ENCODE peak calls at places on chromosomes 1 and 21, in nine cellular contexts. T, Y, F, Q, K, G, R, Z and C are unnamed samples.

GRCh38 chr1:85609976-85610375 is 29.4 kb downstream of the CCN1 start:
- DNase-seq in T (no peak), Y (no peak), F (no peak), Q (no peak), K (no peak), G (no peak), R (no peak), Z (no peak), C (no peak)

GRCh38 chr1:52523376-52523775 is 29.5 kb downstream of the TUT4 start:
- DNase-seq in T (no peak), Y (no peak), F (no peak), Q (no peak), K (no peak), G (no peak), R (no peak), Z (no peak), C (no peak)

GRCh38 chr1:227323164-227323955 is 5.1 kb upstream of the CDC42BPA start:
- DNase-seq in T (no peak), Y (peak), F (no peak), Q (no peak), K (no peak), G (peak), R (no peak), Z (peak), C (no peak)

GRCh38 chr21:42513151-42513984 is at the start of gene SLC37A1:
- DNase-seq in T (peak), Y (peak), F (no peak), Q (peak), K (no peak), G (no peak), R (no peak), Z (no peak), C (peak)

GRCh38 chr21:25161571-25161970 is 445.7 kb downstream of the MRPL39 start:
- DNase-seq in T (no peak), Y (no peak), F (no peak), Q (no peak), K (no peak), G (no peak), R (no peak), Z (no peak), C (no peak)

GRCh38 chr1:218711884-218712674 is 366.9 kb downstream of the TGFB2 start:
- DNase-seq in T (no peak), Y (no peak), F (no peak), Q (peak), K (no peak), G (peak), R (peak), Z (no peak), C (peak)

GRCh38 chr1:155293086-155293749 is 8.0 kb downstream of the PKLR start:
- DNase-seq in T (no peak), Y (no peak), F (no peak), Q (no peak), K (no peak), G (no peak), R (no peak), Z (no peak), C (no peak)

GRCh38 chr1:63917571-63918394 is 144.0 kb downstream of the ROR1 start:
- DNase-seq in T (peak), Y (no peak), F (no peak), Q (no peak), K (no peak), G (no peak), R (no peak), Z (no peak), C (peak)

GRCh38 chr1:26297057-26297790 is 9.2 kb downstream of the UBXN11 start:
- DNase-seq in T (no peak), Y (no peak), F (no peak), Q (no peak), K (no peak), G (no peak), R (no peak), Z (no peak), C (no peak)

GRCh38 chr1:211675230-211676105 is at the start of gene NEK2:
- DNase-seq in T (peak), Y (peak), F (peak), Q (peak), K (peak), G (peak), R (peak), Z (peak), C (peak)
- TF ChIP-seq POLR2A in T (peak), Y (no peak), F (no peak), Q (no peak), K (no peak), G (no peak), R (no peak), Z (no peak), C (no peak)

DNA sequence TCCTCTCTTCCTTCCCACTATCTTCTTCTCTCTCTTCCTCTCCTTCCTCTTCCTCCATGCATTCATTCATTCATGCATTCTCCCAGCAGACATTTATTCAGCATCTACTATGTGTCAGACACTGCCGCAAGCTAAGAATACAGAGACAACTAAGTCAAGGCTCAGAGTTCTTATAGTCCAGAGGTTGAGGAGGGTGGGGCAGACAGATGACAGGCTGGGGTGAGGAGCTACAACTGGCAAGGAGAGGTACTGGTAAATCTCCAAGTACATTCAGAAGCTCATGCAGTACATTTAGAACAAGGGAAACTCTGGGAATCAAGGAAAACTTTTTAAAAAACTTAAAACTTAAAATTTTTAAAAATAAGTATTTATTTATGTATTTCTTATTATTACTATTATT is 56.4 kb upstream of the FMOD start:
- DNase-seq in T (no peak), Y (no peak), F (no peak), Q (no peak), K (no peak), G (peak), R (no peak), Z (no peak), C (no peak)
- TF ChIP-seq EP300 in T (no peak), Y (no peak), F (no peak), Q (no peak), K (no peak), G (no peak), R (no peak), Z (no peak), C (no peak)

DNA sequence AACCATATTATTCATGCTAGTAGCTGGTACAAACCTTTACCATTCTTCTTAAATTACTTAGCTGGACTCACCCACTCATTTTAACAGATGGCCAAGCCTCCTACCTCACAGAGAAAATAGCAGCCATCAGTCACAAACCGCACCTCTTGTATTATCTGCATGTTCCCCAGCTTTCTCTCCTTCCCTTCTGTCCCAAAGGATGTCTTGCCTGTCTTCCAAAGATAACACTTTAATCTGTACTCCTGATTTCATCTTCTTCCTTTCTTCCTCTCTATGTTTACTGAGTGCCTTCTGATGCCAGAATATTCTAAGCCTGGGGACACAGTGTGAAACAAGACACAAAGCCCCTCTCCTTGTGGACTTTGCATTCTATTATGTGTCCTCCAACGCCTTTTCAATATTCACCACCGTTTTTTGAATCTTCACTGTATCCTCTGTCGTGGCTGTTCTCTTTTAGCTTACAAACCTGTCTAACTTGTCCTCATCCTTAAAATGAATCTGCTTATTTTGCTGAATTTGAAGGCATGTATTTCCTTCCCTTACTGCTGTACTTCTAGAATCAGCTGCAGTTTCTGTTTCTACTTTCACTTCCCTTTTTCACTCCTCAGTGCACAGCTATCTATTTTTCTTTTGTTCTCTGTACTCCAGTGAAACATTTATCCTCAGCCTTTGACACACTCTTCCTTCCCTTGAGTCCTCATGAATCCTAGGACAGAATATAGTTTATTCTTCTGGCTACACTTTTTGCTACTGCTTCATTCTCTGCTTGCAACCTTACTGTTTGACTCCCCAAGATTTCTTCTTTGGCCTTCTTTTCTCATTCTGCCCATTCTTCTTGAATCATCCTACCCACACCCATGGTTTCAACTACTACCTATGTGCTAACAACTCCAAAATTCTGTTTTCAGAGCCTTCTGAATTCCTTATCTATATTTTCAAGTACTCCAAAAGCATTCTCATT is 216.9 kb upstream of the SAMSN1 start:
- DNase-seq in T (peak), Y (no peak), F (no peak), Q (no peak), K (no peak), G (no peak), R (no peak), Z (no peak), C (no peak)
- TF ChIP-seq POLR2A in T (peak), Y (no peak), F (no peak), Q (no peak), K (no peak), G (peak), R (no peak), Z (no peak), C (no peak)

GRCh38 chr21:35720065-35720810 is 340.1 kb downstream of the SETD4 start:
- DNase-seq in T (no peak), Y (no peak), F (no peak), Q (no peak), K (no peak), G (no peak), R (no peak), Z (no peak), C (no peak)
- TF ChIP-seq EP300 in T (no peak), Y (no peak), F (no peak), Q (no peak), K (no peak), G (no peak), R (no peak), Z (no peak), C (no peak)

DNA sequence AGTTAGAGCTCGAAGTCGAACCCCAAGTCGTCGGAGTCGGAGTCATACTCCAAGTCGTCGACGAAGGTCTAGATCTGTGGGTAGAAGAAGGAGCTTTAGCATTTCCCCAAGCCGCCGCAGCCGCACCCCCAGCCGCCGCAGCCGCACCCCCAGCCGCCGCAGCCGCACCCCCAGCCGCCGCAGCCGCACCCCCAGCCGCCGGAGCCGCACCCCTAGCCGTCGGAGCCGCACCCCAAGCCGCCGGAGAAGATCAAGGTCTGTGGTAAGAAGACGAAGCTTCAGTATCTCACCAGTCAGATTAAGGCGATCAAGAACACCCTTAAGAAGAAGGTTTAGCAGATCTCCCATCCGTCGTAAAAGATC is 12.1 kb downstream of the SON start:
- DNase-seq in T (no peak), Y (no peak), F (no peak), Q (no peak), K (no peak), G (no peak), R (no peak), Z (no peak), C (no peak)
- TF ChIP-seq POLR2A in T (no peak), Y (no peak), F (no peak), Q (no peak), K (no peak), G (no peak), R (no peak), Z (no peak), C (no peak)

GRCh38 chr1:174074757-174075156 is 52.6 kb upstream of the RC3H1 start:
- DNase-seq in T (peak), Y (no peak), F (no peak), Q (no peak), K (no peak), G (no peak), R (no peak), Z (no peak), C (no peak)
- TF ChIP-seq EP300 in T (peak), Y (no peak), F (no peak), Q (no peak), K (no peak), G (no peak), R (no peak), Z (no peak), C (no peak)

DNA sequence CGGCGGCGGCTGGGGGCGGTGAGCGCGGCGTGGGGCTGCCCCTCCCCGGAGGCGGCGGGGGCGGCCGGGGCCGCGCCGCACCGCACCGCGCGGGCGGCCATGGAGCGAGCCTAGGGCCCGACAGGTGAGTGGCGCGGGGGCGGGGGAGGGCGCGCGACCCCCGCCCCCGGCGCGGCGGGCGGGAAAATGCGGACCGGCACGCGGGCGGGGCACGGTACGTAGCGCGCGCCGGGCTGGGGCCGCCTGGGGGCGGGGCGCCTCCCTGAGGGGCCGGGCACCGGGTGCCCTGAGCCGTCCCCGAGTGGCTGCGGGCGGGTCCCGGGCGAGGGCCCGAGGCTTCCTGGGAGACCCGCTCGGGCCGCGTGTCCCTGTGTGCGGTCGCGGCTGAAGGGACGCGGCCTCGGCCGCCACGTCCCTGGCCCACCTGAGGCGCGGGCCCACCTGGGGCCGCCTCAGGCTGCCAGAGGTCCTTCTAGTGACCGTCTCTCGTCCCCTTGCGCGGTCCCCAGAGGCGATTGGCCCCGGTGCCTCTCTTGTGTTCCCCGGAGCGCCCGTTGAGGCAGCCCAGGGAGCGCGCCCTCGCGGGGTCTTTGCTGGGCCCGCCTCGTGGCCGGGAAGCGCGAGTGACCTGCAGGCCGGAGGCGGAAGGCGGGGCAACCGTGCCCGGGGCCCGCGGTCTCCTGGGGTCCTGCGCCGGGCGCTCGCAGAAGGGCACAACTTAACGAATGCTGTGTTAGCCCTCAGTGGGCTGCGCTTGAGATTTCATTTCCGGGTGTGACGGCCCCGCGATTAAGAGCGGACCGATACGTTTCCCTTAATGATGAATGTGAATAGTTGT is 500 bp downstream of the FAM20B start:
- DNase-seq in T (peak), Y (peak), F (peak), Q (peak), K (peak), G (peak), R (peak), Z (peak), C (peak)
- TF ChIP-seq POLR2A in T (peak), Y (peak), F (peak), Q (no peak), K (no peak), G (peak), R (no peak), Z (peak), C (peak)

GRCh38 chr1:15417365-15417934 is 7.8 kb downstream of the EFHD2 start:
- DNase-seq in T (peak), Y (peak), F (peak), Q (no peak), K (no peak), G (peak), R (no peak), Z (peak), C (peak)
- TF ChIP-seq EP300 in T (peak), Y (no peak), F (no peak), Q (no peak), K (no peak), G (no peak), R (no peak), Z (no peak), C (peak)